ENCODE peak calls at places on chromosomes 3 and 15, in nine cellular contexts. One of them, this sample, is unnamed.

GRCh38 chr3:167731393-167731792 is 3.3 kb downstream of the PDCD10 start:
- DNase-seq in hepatocyte: no peak
- DNase-seq in endodermal cell: no peak
- DNase-seq in A549: no peak
- DNase-seq in lung: no peak
- DNase-seq in neural progenitor cell: no peak
- DNase-seq in left ventricle myocardium inferior: no peak
- DNase-seq in tibial nerve: no peak
- DNase-seq in thyroid gland: no peak
- DNase-seq in this sample: no peak

GRCh38 chr3:82082796-82083195 is 321.4 kb upstream of the GBE1 start:
- DNase-seq in hepatocyte: no peak
- DNase-seq in endodermal cell: no peak
- DNase-seq in A549: no peak
- DNase-seq in lung: no peak
- DNase-seq in neural progenitor cell: no peak
- DNase-seq in left ventricle myocardium inferior: no peak
- DNase-seq in tibial nerve: no peak
- DNase-seq in thyroid gland: no peak
- DNase-seq in this sample: no peak

GRCh38 chr15:41443275-41443674 is 26.4 kb downstream of the RTF1 start:
- DNase-seq in hepatocyte: no peak
- DNase-seq in endodermal cell: no peak
- DNase-seq in A549: no peak
- DNase-seq in lung: no peak
- DNase-seq in neural progenitor cell: no peak
- DNase-seq in left ventricle myocardium inferior: no peak
- DNase-seq in tibial nerve: no peak
- DNase-seq in thyroid gland: no peak
- DNase-seq in this sample: no peak

GRCh38 chr3:127406309-127407025 is 118.6 kb upstream of the PRR20G start:
- DNase-seq in hepatocyte: peak; percentile 55
- DNase-seq in endodermal cell: peak; percentile 78
- DNase-seq in A549: peak; percentile 51
- DNase-seq in lung: no peak
- DNase-seq in neural progenitor cell: no peak
- DNase-seq in left ventricle myocardium inferior: peak; percentile 9
- DNase-seq in tibial nerve: no peak
- DNase-seq in thyroid gland: no peak
- DNase-seq in this sample: peak; percentile 52

GRCh38 chr15:74144153-74144775 is 13.9 kb downstream of the ISLR2 start:
- DNase-seq in hepatocyte: no peak
- DNase-seq in endodermal cell: peak; percentile 82
- DNase-seq in A549: peak; percentile 68
- DNase-seq in lung: no peak
- DNase-seq in neural progenitor cell: no peak
- DNase-seq in left ventricle myocardium inferior: no peak
- DNase-seq in tibial nerve: no peak
- DNase-seq in thyroid gland: no peak
- DNase-seq in this sample: no peak

GRCh38 chr3:112043621-112044201 is 9.2 kb downstream of the TMPRSS7 start:
- DNase-seq in hepatocyte: peak; percentile 82
- DNase-seq in endodermal cell: peak; percentile 74
- DNase-seq in A549: peak; percentile 82
- DNase-seq in lung: peak; percentile 49
- DNase-seq in neural progenitor cell: peak; percentile 72
- DNase-seq in left ventricle myocardium inferior: no peak
- DNase-seq in tibial nerve: peak; percentile 28
- DNase-seq in thyroid gland: peak; percentile 39
- DNase-seq in this sample: peak; percentile 79

GRCh38 chr3:1087066-1087555 is 5.7 kb upstream of the CNTN6 start:
- DNase-seq in hepatocyte: peak; percentile 58
- DNase-seq in endodermal cell: no peak
- DNase-seq in A549: no peak
- DNase-seq in lung: peak; percentile 81
- DNase-seq in neural progenitor cell: peak; percentile 36
- DNase-seq in left ventricle myocardium inferior: no peak
- DNase-seq in tibial nerve: peak; percentile 52
- DNase-seq in thyroid gland: peak; percentile 77
- DNase-seq in this sample: peak; percentile 0

GRCh38 chr3:155944081-155944480 is 73.6 kb downstream of the GMPS start:
- DNase-seq in hepatocyte: no peak
- DNase-seq in endodermal cell: no peak
- DNase-seq in A549: no peak
- DNase-seq in lung: no peak
- DNase-seq in neural progenitor cell: no peak
- DNase-seq in left ventricle myocardium inferior: no peak
- DNase-seq in tibial nerve: no peak
- DNase-seq in thyroid gland: no peak
- DNase-seq in this sample: no peak

GRCh38 chr15:40782609-40783227 is 12.9 kb downstream of the C15orf62 start:
- DNase-seq in hepatocyte: peak; percentile 86
- DNase-seq in endodermal cell: peak; percentile 89
- DNase-seq in A549: peak; percentile 66
- DNase-seq in lung: peak; percentile 79
- DNase-seq in neural progenitor cell: peak; percentile 79
- DNase-seq in left ventricle myocardium inferior: no peak
- DNase-seq in tibial nerve: no peak
- DNase-seq in thyroid gland: peak; percentile 79
- DNase-seq in this sample: peak; percentile 74

GRCh38 chr3:133568294-133569014 is 5.0 kb upstream of the CDV3 start:
- DNase-seq in hepatocyte: peak; percentile 12
- DNase-seq in endodermal cell: no peak
- DNase-seq in A549: peak; percentile 80
- DNase-seq in lung: no peak
- DNase-seq in neural progenitor cell: no peak
- DNase-seq in left ventricle myocardium inferior: no peak
- DNase-seq in tibial nerve: no peak
- DNase-seq in thyroid gland: no peak
- DNase-seq in this sample: peak; percentile 85

GRCh38 chr3:150180349-150180748 is 209.7 kb upstream of the PFN2 start:
- DNase-seq in hepatocyte: peak; percentile 49
- DNase-seq in endodermal cell: no peak
- DNase-seq in A549: peak; percentile 72
- DNase-seq in lung: no peak
- DNase-seq in neural progenitor cell: no peak
- DNase-seq in left ventricle myocardium inferior: no peak
- DNase-seq in tibial nerve: no peak
- DNase-seq in thyroid gland: no peak
- DNase-seq in this sample: no peak

GRCh38 chr3:11818033-11818432 is 28.7 kb downstream of the TAMM41 start:
- DNase-seq in hepatocyte: no peak
- DNase-seq in endodermal cell: no peak
- DNase-seq in A549: no peak
- DNase-seq in lung: no peak
- DNase-seq in neural progenitor cell: no peak
- DNase-seq in left ventricle myocardium inferior: no peak
- DNase-seq in tibial nerve: no peak
- DNase-seq in thyroid gland: no peak
- DNase-seq in this sample: peak; percentile 73

GRCh38 chr3:171328419-171329082 is 131.7 kb downstream of the TNIK start:
- DNase-seq in hepatocyte: no peak
- DNase-seq in endodermal cell: peak; percentile 69
- DNase-seq in A549: peak; percentile 30
- DNase-seq in lung: peak; percentile 32
- DNase-seq in neural progenitor cell: peak; percentile 26
- DNase-seq in left ventricle myocardium inferior: no peak
- DNase-seq in tibial nerve: no peak
- DNase-seq in thyroid gland: peak; percentile 27
- DNase-seq in this sample: no peak

GRCh38 chr3:171333784-171334464 is 126.3 kb downstream of the TNIK start:
- DNase-seq in hepatocyte: no peak
- DNase-seq in endodermal cell: no peak
- DNase-seq in A549: no peak
- DNase-seq in lung: no peak
- DNase-seq in neural progenitor cell: no peak
- DNase-seq in left ventricle myocardium inferior: no peak
- DNase-seq in tibial nerve: no peak
- DNase-seq in thyroid gland: no peak
- DNase-seq in this sample: no peak

GRCh38 chr3:171327441-171328174 is 132.6 kb downstream of the TNIK start:
- DNase-seq in hepatocyte: no peak
- DNase-seq in endodermal cell: no peak
- DNase-seq in A549: no peak
- DNase-seq in lung: no peak
- DNase-seq in neural progenitor cell: no peak
- DNase-seq in left ventricle myocardium inferior: no peak
- DNase-seq in tibial nerve: no peak
- DNase-seq in thyroid gland: no peak
- DNase-seq in this sample: no peak

GRCh38 chr3:171329759-171330158 is 130.4 kb downstream of the TNIK start:
- DNase-seq in hepatocyte: no peak
- DNase-seq in endodermal cell: no peak
- DNase-seq in A549: no peak
- DNase-seq in lung: no peak
- DNase-seq in neural progenitor cell: no peak
- DNase-seq in left ventricle myocardium inferior: no peak
- DNase-seq in tibial nerve: no peak
- DNase-seq in thyroid gland: no peak
- DNase-seq in this sample: no peak

GRCh38 chr3:171330936-171331335 is 129.3 kb downstream of the TNIK start:
- DNase-seq in hepatocyte: no peak
- DNase-seq in endodermal cell: no peak
- DNase-seq in A549: no peak
- DNase-seq in lung: no peak
- DNase-seq in neural progenitor cell: no peak
- DNase-seq in left ventricle myocardium inferior: no peak
- DNase-seq in tibial nerve: no peak
- DNase-seq in thyroid gland: no peak
- DNase-seq in this sample: no peak
- H3K27ac ChIP-seq in hepatocyte: no peak overlapping the region
- H3K27ac ChIP-seq in endodermal cell: no peak overlapping the region
- H3K27ac ChIP-seq in A549: no peak overlapping the region
- H3K27ac ChIP-seq in lung: no peak overlapping the region
- H3K27ac ChIP-seq in neural progenitor cell: no peak overlapping the region
- H3K27ac ChIP-seq in left ventricle myocardium inferior: peak overlapping the region; percentile 37
- H3K27ac ChIP-seq in tibial nerve: no peak overlapping the region
- H3K27ac ChIP-seq in thyroid gland: no peak overlapping the region
- H3K27ac ChIP-seq in this sample: no peak overlapping the region

DNA sequence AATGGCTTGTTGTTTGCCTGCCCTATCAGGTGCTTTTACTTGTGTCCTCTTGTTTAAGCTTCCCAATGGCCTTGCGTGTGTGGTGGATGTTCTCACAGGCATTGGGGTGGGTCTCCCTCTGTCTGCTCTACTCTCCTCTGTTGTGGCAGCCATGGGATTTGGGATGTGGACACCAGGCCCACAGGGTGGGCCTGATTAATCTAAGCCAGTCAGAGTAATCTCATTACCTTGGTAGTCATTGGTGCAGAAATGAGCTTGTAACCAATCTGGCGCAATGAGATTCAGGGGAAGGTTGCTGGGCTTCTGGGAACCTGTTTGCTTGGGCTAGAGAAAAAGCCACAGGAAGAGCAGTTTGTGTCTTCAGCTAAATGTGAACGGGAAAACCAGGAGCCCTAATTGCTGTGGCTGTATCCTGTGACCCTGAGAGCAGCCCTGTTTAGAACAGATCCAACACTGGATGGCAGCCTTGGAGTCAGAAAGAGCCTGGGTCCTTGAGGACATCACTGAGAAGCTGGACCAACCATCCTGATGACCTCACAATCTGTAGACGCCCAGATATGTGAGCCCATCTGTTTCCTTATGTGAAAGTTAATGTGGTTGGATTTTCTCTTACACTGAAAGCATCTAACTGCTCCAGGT is 157.3 kb upstream of the UBE2E1 start:
- DNase-seq in hepatocyte: no peak
- DNase-seq in endodermal cell: no peak
- DNase-seq in A549: peak; percentile 66
- DNase-seq in lung: peak; percentile 24
- DNase-seq in neural progenitor cell: peak; percentile 66
- DNase-seq in left ventricle myocardium inferior: no peak
- DNase-seq in tibial nerve: no peak
- DNase-seq in thyroid gland: no peak
- DNase-seq in this sample: no peak
- TF ChIP-seq CTCF in hepatocyte: no peak
- TF ChIP-seq CTCF in endodermal cell: peak; percentile 31
- TF ChIP-seq CTCF in A549: peak; percentile 27
- TF ChIP-seq CTCF in lung: no peak
- TF ChIP-seq CTCF in neural progenitor cell: peak; percentile 9
- TF ChIP-seq CTCF in left ventricle myocardium inferior: peak; percentile 16
- TF ChIP-seq CTCF in tibial nerve: no peak
- TF ChIP-seq CTCF in thyroid gland: no peak
- TF ChIP-seq CTCF in this sample: no peak

GRCh38 chr3:108136888-108137814 is 46.3 kb upstream of the CD47 start:
- DNase-seq in hepatocyte: no peak
- DNase-seq in endodermal cell: no peak
- DNase-seq in A549: no peak
- DNase-seq in lung: peak; percentile 48
- DNase-seq in neural progenitor cell: no peak
- DNase-seq in left ventricle myocardium inferior: no peak
- DNase-seq in tibial nerve: no peak
- DNase-seq in thyroid gland: peak; percentile 73
- DNase-seq in this sample: no peak
- H3K27ac ChIP-seq in hepatocyte: peak overlapping the region; percentile 78
- H3K27ac ChIP-seq in endodermal cell: no peak overlapping the region
- H3K27ac ChIP-seq in A549: no peak overlapping the region
- H3K27ac ChIP-seq in lung: no peak overlapping the region
- H3K27ac ChIP-seq in neural progenitor cell: no peak overlapping the region
- H3K27ac ChIP-seq in left ventricle myocardium inferior: no peak overlapping the region
- H3K27ac ChIP-seq in tibial nerve: no peak overlapping the region
- H3K27ac ChIP-seq in thyroid gland: peak overlapping the region; percentile 90
- H3K27ac ChIP-seq in this sample: no peak overlapping the region

GRCh38 chr3:24678441-24678865 is 183.8 kb upstream of the THRB start:
- DNase-seq in hepatocyte: peak; percentile 62
- DNase-seq in endodermal cell: no peak
- DNase-seq in A549: no peak
- DNase-seq in lung: no peak
- DNase-seq in neural progenitor cell: no peak
- DNase-seq in left ventricle myocardium inferior: no peak
- DNase-seq in tibial nerve: no peak
- DNase-seq in thyroid gland: no peak
- DNase-seq in this sample: peak; percentile 69
- TF ChIP-seq CTCF in hepatocyte: no peak
- TF ChIP-seq CTCF in endodermal cell: no peak
- TF ChIP-seq CTCF in A549: no peak
- TF ChIP-seq CTCF in lung: no peak
- TF ChIP-seq CTCF in neural progenitor cell: no peak
- TF ChIP-seq CTCF in left ventricle myocardium inferior: no peak
- TF ChIP-seq CTCF in tibial nerve: no peak
- TF ChIP-seq CTCF in thyroid gland: no peak
- TF ChIP-seq CTCF in this sample: no peak

GRCh38 chr15:52287114-52287513 is 8.5 kb downstream of the MYO5C start:
- DNase-seq in hepatocyte: peak; percentile 40
- DNase-seq in endodermal cell: no peak
- DNase-seq in A549: peak; percentile 68
- DNase-seq in lung: no peak
- DNase-seq in neural progenitor cell: no peak
- DNase-seq in left ventricle myocardium inferior: no peak
- DNase-seq in tibial nerve: no peak
- DNase-seq in thyroid gland: no peak
- DNase-seq in this sample: peak; percentile 10
- H3K27ac ChIP-seq in hepatocyte: peak overlapping the region; percentile 94
- H3K27ac ChIP-seq in endodermal cell: no peak overlapping the region
- H3K27ac ChIP-seq in A549: peak overlapping the region; percentile 93
- H3K27ac ChIP-seq in lung: no peak overlapping the region
- H3K27ac ChIP-seq in neural progenitor cell: no peak overlapping the region
- H3K27ac ChIP-seq in left ventricle myocardium inferior: no peak overlapping the region
- H3K27ac ChIP-seq in tibial nerve: no peak overlapping the region
- H3K27ac ChIP-seq in thyroid gland: peak overlapping the region; percentile 91
- H3K27ac ChIP-seq in this sample: no peak overlapping the region

This sample was measured in RWPE1.